ENCODE peak calls at places on chromosomes 3 and 15, in eight cellular contexts. One of them, this sample, is unnamed.

GRCh38 chr3:167066977-167067843 is 312.9 kb downstream of the ZBBX start:
- DNase-seq in HL-60: no peak
- DNase-seq in stomach: no peak
- DNase-seq in GM12891: no peak
- DNase-seq in HepG2: no peak
- DNase-seq in SK-N-SH: no peak
- DNase-seq in vagina: no peak
- DNase-seq in spleen: no peak
- DNase-seq in this sample: no peak

GRCh38 chr3:69129531-69129930 is 7.1 kb upstream of the LMOD3 start:
- DNase-seq in HepG2: no peak
- DNase-seq in HL-60: no peak
- DNase-seq in SK-N-SH: no peak
- DNase-seq in vagina: no peak
- DNase-seq in stomach: no peak
- DNase-seq in spleen: no peak
- DNase-seq in GM12891: no peak
- DNase-seq in this sample: no peak

GRCh38 chr15:72160846-72161245 is 36.7 kb downstream of the GRAMD2A start:
- DNase-seq in spleen: no peak
- DNase-seq in stomach: no peak
- DNase-seq in HepG2: no peak
- DNase-seq in SK-N-SH: no peak
- DNase-seq in HL-60: no peak
- DNase-seq in vagina: no peak
- DNase-seq in GM12891: no peak
- DNase-seq in this sample: no peak

GRCh38 chr3:146166450-146167222 is 5.7 kb upstream of the PLOD2 start:
- DNase-seq in stomach: no peak
- DNase-seq in HepG2: peak; percentile 58
- DNase-seq in spleen: no peak
- DNase-seq in vagina: no peak
- DNase-seq in SK-N-SH: no peak
- DNase-seq in HL-60: no peak
- DNase-seq in GM12891: no peak
- DNase-seq in this sample: no peak

GRCh38 chr3:12914075-12914474 is 72.7 kb upstream of the RPL32 start:
- DNase-seq in GM12891: no peak
- DNase-seq in SK-N-SH: no peak
- DNase-seq in HL-60: no peak
- DNase-seq in HepG2: no peak
- DNase-seq in vagina: no peak
- DNase-seq in stomach: no peak
- DNase-seq in spleen: no peak
- DNase-seq in this sample: no peak

GRCh38 chr15:68431792-68432401 is at the start of gene ITGA11:
- DNase-seq in HL-60: peak; percentile 8
- DNase-seq in HepG2: no peak
- DNase-seq in vagina: peak; percentile 84
- DNase-seq in spleen: no peak
- DNase-seq in SK-N-SH: peak; percentile 91
- DNase-seq in GM12891: peak; percentile 34
- DNase-seq in stomach: peak; percentile 56
- DNase-seq in this sample: peak; percentile 74

GRCh38 chr3:134777341-134777740 is 17.7 kb upstream of the EPHB1 start:
- DNase-seq in spleen: no peak
- DNase-seq in GM12891: no peak
- DNase-seq in stomach: no peak
- DNase-seq in vagina: no peak
- DNase-seq in HL-60: no peak
- DNase-seq in HepG2: no peak
- DNase-seq in SK-N-SH: no peak
- DNase-seq in this sample: no peak

GRCh38 chr3:39748002-39748401 is 61.4 kb upstream of the MYRIP start:
- DNase-seq in vagina: no peak
- DNase-seq in stomach: no peak
- DNase-seq in spleen: no peak
- DNase-seq in HL-60: no peak
- DNase-seq in GM12891: no peak
- DNase-seq in HepG2: no peak
- DNase-seq in SK-N-SH: no peak
- DNase-seq in this sample: no peak

GRCh38 chr3:45362768-45363167 is 25.6 kb upstream of the LARS2 start:
- DNase-seq in vagina: no peak
- DNase-seq in HL-60: peak; percentile 71
- DNase-seq in spleen: no peak
- DNase-seq in GM12891: no peak
- DNase-seq in HepG2: no peak
- DNase-seq in stomach: no peak
- DNase-seq in SK-N-SH: no peak
- DNase-seq in this sample: no peak

GRCh38 chr15:29538110-29538509 is 268.5 kb upstream of the NSMCE3 start:
- DNase-seq in GM12891: no peak
- DNase-seq in spleen: no peak
- DNase-seq in vagina: no peak
- DNase-seq in HepG2: no peak
- DNase-seq in stomach: no peak
- DNase-seq in HL-60: no peak
- DNase-seq in SK-N-SH: no peak
- DNase-seq in this sample: no peak

GRCh38 chr15:48781002-48781401 is 29.9 kb downstream of the CEP152 start:
- DNase-seq in SK-N-SH: no peak
- DNase-seq in spleen: no peak
- DNase-seq in GM12891: no peak
- DNase-seq in vagina: no peak
- DNase-seq in stomach: no peak
- DNase-seq in HepG2: no peak
- DNase-seq in HL-60: no peak
- DNase-seq in this sample: no peak

GRCh38 chr3:150300847-150301517 is 107.1 kb upstream of the TSC22D2 start:
- DNase-seq in vagina: no peak
- DNase-seq in stomach: no peak
- DNase-seq in GM12891: no peak
- DNase-seq in spleen: no peak
- DNase-seq in HL-60: no peak
- DNase-seq in HepG2: no peak
- DNase-seq in SK-N-SH: no peak
- DNase-seq in this sample: no peak

GRCh38 chr3:34995771-34996430 is 643.4 kb upstream of the ARPP21 start:
- DNase-seq in spleen: no peak
- DNase-seq in HepG2: no peak
- DNase-seq in HL-60: no peak
- DNase-seq in stomach: no peak
- DNase-seq in GM12891: no peak
- DNase-seq in vagina: no peak
- DNase-seq in SK-N-SH: no peak
- DNase-seq in this sample: no peak

GRCh38 chr3:78823434-78823833 is 944.4 kb downstream of the ROBO1 start:
- DNase-seq in GM12891: no peak
- DNase-seq in HepG2: no peak
- DNase-seq in SK-N-SH: no peak
- DNase-seq in spleen: no peak
- DNase-seq in stomach: no peak
- DNase-seq in HL-60: no peak
- DNase-seq in vagina: no peak
- DNase-seq in this sample: no peak

GRCh38 chr3:190671658-190672057 is 157.8 kb downstream of the IL1RAP start:
- DNase-seq in spleen: no peak
- DNase-seq in vagina: no peak
- DNase-seq in HL-60: no peak
- DNase-seq in stomach: no peak
- DNase-seq in HepG2: no peak
- DNase-seq in GM12891: no peak
- DNase-seq in SK-N-SH: no peak
- DNase-seq in this sample: no peak

GRCh38 chr15:64599716-64600115 is 139.3 kb downstream of the ZNF609 start:
- DNase-seq in stomach: no peak
- DNase-seq in HepG2: no peak
- DNase-seq in HL-60: no peak
- DNase-seq in GM12891: no peak
- DNase-seq in SK-N-SH: no peak
- DNase-seq in vagina: no peak
- DNase-seq in spleen: no peak
- DNase-seq in this sample: no peak

GRCh38 chr3:181741428-181741827 is 29.7 kb downstream of the SOX2 start:
- DNase-seq in spleen: no peak
- DNase-seq in SK-N-SH: no peak
- DNase-seq in HL-60: no peak
- DNase-seq in stomach: no peak
- DNase-seq in HepG2: no peak
- DNase-seq in GM12891: no peak
- DNase-seq in vagina: no peak
- DNase-seq in this sample: no peak

GRCh38 chr3:188947983-188948657 is 223.7 kb upstream of the TPRG1 start:
- DNase-seq in stomach: peak; percentile 97
- DNase-seq in HepG2: no peak
- DNase-seq in GM12891: no peak
- DNase-seq in spleen: no peak
- DNase-seq in HL-60: no peak
- DNase-seq in SK-N-SH: peak; percentile 85
- DNase-seq in vagina: no peak
- DNase-seq in this sample: peak; percentile 99

GRCh38 chr3:188947401-188947982 is 224.3 kb upstream of the TPRG1 start:
- DNase-seq in stomach: peak; percentile 90
- DNase-seq in GM12891: no peak
- DNase-seq in SK-N-SH: peak; percentile 86
- DNase-seq in HL-60: no peak
- DNase-seq in spleen: peak; percentile 79
- DNase-seq in vagina: no peak
- DNase-seq in HepG2: no peak
- DNase-seq in this sample: peak; percentile 95

GRCh38 chr3:188948658-188949400 is 222.9 kb upstream of the TPRG1 start:
- DNase-seq in stomach: peak; percentile 42
- DNase-seq in vagina: no peak
- DNase-seq in SK-N-SH: no peak
- DNase-seq in HepG2: peak; percentile 48
- DNase-seq in spleen: no peak
- DNase-seq in GM12891: no peak
- DNase-seq in HL-60: peak; percentile 52
- DNase-seq in this sample: peak; percentile 84

GRCh38 chr3:188946351-188946750 is 225.4 kb upstream of the TPRG1 start:
- DNase-seq in HL-60: no peak
- DNase-seq in stomach: no peak
- DNase-seq in HepG2: no peak
- DNase-seq in SK-N-SH: no peak
- DNase-seq in GM12891: no peak
- DNase-seq in spleen: no peak
- DNase-seq in vagina: no peak
- DNase-seq in this sample: no peak

GRCh38 chr3:188946837-188947236 is 224.9 kb upstream of the TPRG1 start:
- DNase-seq in vagina: no peak
- DNase-seq in HL-60: no peak
- DNase-seq in SK-N-SH: no peak
- DNase-seq in HepG2: no peak
- DNase-seq in GM12891: no peak
- DNase-seq in stomach: no peak
- DNase-seq in spleen: no peak
- DNase-seq in this sample: no peak
- TF ChIP-seq POLR2AphosphoS5 in vagina: no peak
- TF ChIP-seq POLR2AphosphoS5 in HL-60: no peak
- TF ChIP-seq POLR2AphosphoS5 in SK-N-SH: no peak
- TF ChIP-seq POLR2AphosphoS5 in HepG2: no peak
- TF ChIP-seq POLR2AphosphoS5 in GM12891: no peak
- TF ChIP-seq POLR2AphosphoS5 in stomach: no peak
- TF ChIP-seq POLR2AphosphoS5 in spleen: no peak
- TF ChIP-seq POLR2AphosphoS5 in this sample: no peak

GRCh38 chr15:99170476-99171065 is 65.7 kb downstream of the SYNM start:
- DNase-seq in HepG2: no peak
- DNase-seq in spleen: no peak
- DNase-seq in SK-N-SH: no peak
- DNase-seq in HL-60: no peak
- DNase-seq in vagina: peak; percentile 58
- DNase-seq in stomach: no peak
- DNase-seq in GM12891: no peak
- DNase-seq in this sample: no peak
- TF ChIP-seq POLR2AphosphoS5 in HepG2: no peak
- TF ChIP-seq POLR2AphosphoS5 in spleen: no peak
- TF ChIP-seq POLR2AphosphoS5 in SK-N-SH: no peak
- TF ChIP-seq POLR2AphosphoS5 in HL-60: no peak
- TF ChIP-seq POLR2AphosphoS5 in vagina: no peak
- TF ChIP-seq POLR2AphosphoS5 in stomach: no peak
- TF ChIP-seq POLR2AphosphoS5 in GM12891: no peak
- TF ChIP-seq POLR2AphosphoS5 in this sample: no peak

GRCh38 chr15:96272427-96272826 is 58.1 kb upstream of the NR2F2 start:
- DNase-seq in GM12891: no peak
- DNase-seq in HL-60: no peak
- DNase-seq in stomach: no peak
- DNase-seq in HepG2: no peak
- DNase-seq in vagina: no peak
- DNase-seq in spleen: no peak
- DNase-seq in SK-N-SH: no peak
- DNase-seq in this sample: no peak

GRCh38 chr15:96273317-96274086 is 57.0 kb upstream of the NR2F2 start:
- DNase-seq in spleen: no peak
- DNase-seq in SK-N-SH: no peak
- DNase-seq in GM12891: no peak
- DNase-seq in HL-60: no peak
- DNase-seq in stomach: no peak
- DNase-seq in HepG2: no peak
- DNase-seq in vagina: no peak
- DNase-seq in this sample: no peak

GRCh38 chr15:96276438-96277210 is 53.9 kb upstream of the NR2F2 start:
- DNase-seq in vagina: no peak
- DNase-seq in HL-60: no peak
- DNase-seq in SK-N-SH: no peak
- DNase-seq in GM12891: no peak
- DNase-seq in HepG2: no peak
- DNase-seq in spleen: no peak
- DNase-seq in stomach: no peak
- DNase-seq in this sample: no peak

GRCh38 chr15:96274087-96274440 is 56.4 kb upstream of the NR2F2 start:
- DNase-seq in HL-60: no peak
- DNase-seq in stomach: no peak
- DNase-seq in vagina: no peak
- DNase-seq in GM12891: no peak
- DNase-seq in SK-N-SH: no peak
- DNase-seq in spleen: no peak
- DNase-seq in HepG2: no peak
- DNase-seq in this sample: no peak

GRCh38 chr15:96274698-96275097 is 55.8 kb upstream of the NR2F2 start:
- DNase-seq in vagina: no peak
- DNase-seq in GM12891: no peak
- DNase-seq in HL-60: no peak
- DNase-seq in stomach: no peak
- DNase-seq in SK-N-SH: no peak
- DNase-seq in HepG2: no peak
- DNase-seq in spleen: no peak
- DNase-seq in this sample: no peak
- TF ChIP-seq POLR2AphosphoS5 in vagina: no peak
- TF ChIP-seq POLR2AphosphoS5 in GM12891: no peak
- TF ChIP-seq POLR2AphosphoS5 in HL-60: no peak
- TF ChIP-seq POLR2AphosphoS5 in stomach: no peak
- TF ChIP-seq POLR2AphosphoS5 in SK-N-SH: no peak
- TF ChIP-seq POLR2AphosphoS5 in HepG2: no peak
- TF ChIP-seq POLR2AphosphoS5 in spleen: no peak
- TF ChIP-seq POLR2AphosphoS5 in this sample: no peak

DNA sequence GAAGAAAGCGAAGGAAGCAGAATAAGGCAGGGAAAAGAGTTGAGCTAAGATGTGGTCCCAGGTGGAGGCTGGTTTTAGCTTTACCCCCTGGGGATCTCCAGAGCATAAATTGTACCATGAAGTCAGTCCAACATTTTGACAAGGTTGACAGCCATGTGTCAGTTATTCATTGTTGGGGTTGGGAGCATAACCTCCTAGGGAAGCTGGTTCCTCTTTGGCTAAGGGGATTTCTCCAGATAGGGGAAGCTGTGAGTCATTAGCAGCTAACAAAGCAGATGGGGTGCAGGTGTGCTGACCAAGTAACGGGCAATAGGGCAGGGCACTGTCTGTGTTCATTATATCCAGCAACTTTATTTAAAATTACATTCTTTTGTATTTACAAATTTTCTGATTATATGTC is 123.7 kb upstream of the IGSF10 start:
- DNase-seq in spleen: no peak
- DNase-seq in GM12891: no peak
- DNase-seq in SK-N-SH: no peak
- DNase-seq in HepG2: no peak
- DNase-seq in stomach: no peak
- DNase-seq in vagina: no peak
- DNase-seq in HL-60: peak; percentile 82
- DNase-seq in this sample: no peak
- TF ChIP-seq POLR2AphosphoS5 in spleen: no peak
- TF ChIP-seq POLR2AphosphoS5 in GM12891: no peak
- TF ChIP-seq POLR2AphosphoS5 in SK-N-SH: no peak
- TF ChIP-seq POLR2AphosphoS5 in HepG2: no peak
- TF ChIP-seq POLR2AphosphoS5 in stomach: no peak
- TF ChIP-seq POLR2AphosphoS5 in vagina: no peak
- TF ChIP-seq POLR2AphosphoS5 in HL-60: peak; percentile 67
- TF ChIP-seq POLR2AphosphoS5 in this sample: no peak